ENCODE peak calls at places on chromosomes 6 and 20, in nine cellular contexts. J is upper lobe of right lung; P is endodermal cell; Q is CD8-positive, alpha-beta T cell; R is colonic mucosa; Y is stomach; A is effector memory CD4-positive, alpha-beta T cell; B is left lung; G is IMR-90. E is an unnamed sample.

GRCh38 chr6:51398793-51399192 is 580.1 kb downstream of the TFAP2B start:
- DNase-seq in B (no peak), J (no peak), R (no peak), P (no peak), A (no peak), Q (no peak), Y (no peak), G (no peak), E (no peak)

GRCh38 chr6:1437553-1438406 is 48.4 kb downstream of the FOXF2 start:
- DNase-seq in R (no peak), P (peak; percentile 67), B (no peak), Q (no peak), J (peak; percentile 39), A (no peak), G (no peak), Y (no peak), E (no peak)

GRCh38 chr6:19009769-19010168 is 622.6 kb downstream of the RNF144B start:
- DNase-seq in J (no peak), B (no peak), Q (no peak), P (no peak), G (no peak), R (no peak), A (no peak), Y (no peak), E (no peak)

GRCh38 chr20:36454664-36455427 is 86.5 kb upstream of the MYL9 start:
- DNase-seq in B (peak; percentile 55), G (no peak), R (no peak), Q (no peak), P (peak; percentile 75), J (peak; percentile 76), A (no peak), Y (peak; percentile 45), E (no peak)

GRCh38 chr6:7086488-7086887 is 21.3 kb upstream of the RREB1 start:
- DNase-seq in R (peak; percentile 32), Y (peak; percentile 37), G (peak; percentile 28), Q (peak; percentile 11), P (no peak), B (peak; percentile 47), A (no peak), J (peak; percentile 75), E (no peak)

GRCh38 chr6:156976144-156977088 is 199.2 kb downstream of the ARID1B start:
- DNase-seq in A (no peak), G (no peak), B (no peak), Q (no peak), Y (no peak), P (peak; percentile 48), J (no peak), R (no peak), E (no peak)

GRCh38 chr20:444862-445426 is 17.4 kb downstream of the TBC1D20 start:
- DNase-seq in Y (no peak), P (no peak), J (no peak), G (peak; percentile 60), B (no peak), Q (no peak), R (no peak), A (no peak), E (no peak)

GRCh38 chr20:37670426-37670825 is 23.4 kb upstream of the CTNNBL1 start:
- DNase-seq in A (no peak), G (no peak), B (no peak), Y (no peak), Q (no peak), P (no peak), R (no peak), J (no peak), E (no peak)

GRCh38 chr20:8807480-8808179 is 261.3 kb upstream of the PLCB4 start:
- DNase-seq in A (no peak), J (no peak), G (no peak), P (no peak), B (no peak), Q (no peak), Y (no peak), R (no peak), E (no peak)

GRCh38 chr20:22248052-22248667 is 336.2 kb downstream of the FOXA2 start:
- DNase-seq in Y (no peak), Q (no peak), A (no peak), J (no peak), R (no peak), G (no peak), P (peak; percentile 76), B (no peak), E (no peak)

GRCh38 chr20:34922654-34923381 is 32.8 kb downstream of the GSS start:
- DNase-seq in G (peak; percentile 83), Y (peak; percentile 42), A (no peak), B (no peak), Q (no peak), J (no peak), R (no peak), P (no peak), E (peak; percentile 63)

GRCh38 chr6:41439524-41440418 is 104.4 kb downstream of the NCR2 start:
- DNase-seq in B (no peak), J (no peak), R (no peak), Y (no peak), P (no peak), A (peak; percentile 9), G (no peak), Q (no peak), E (no peak)

GRCh38 chr6:142357879-142358278 is 56.1 kb downstream of the ADGRG6 start:
- DNase-seq in J (no peak), P (no peak), G (peak; percentile 71), Y (no peak), B (no peak), R (no peak), Q (no peak), A (no peak), E (no peak)

GRCh38 chr6:24391756-24392405 is 10.9 kb upstream of the MRS2 start:
- DNase-seq in R (no peak), Q (no peak), A (no peak), G (no peak), B (no peak), J (no peak), Y (no peak), P (no peak), E (no peak)

GRCh38 chr6:155196891-155197290 is 66.9 kb upstream of the CLDN20 start:
- DNase-seq in Q (no peak), G (no peak), J (no peak), A (no peak), R (no peak), P (no peak), B (no peak), Y (no peak), E (no peak)

GRCh38 chr6:6942826-6943225 is 164.9 kb upstream of the RREB1 start:
- DNase-seq in G (peak; percentile 8), P (no peak), R (no peak), J (peak; percentile 82), B (peak; percentile 80), Q (no peak), A (no peak), Y (no peak), E (no peak)

GRCh38 chr20:57071283-57071701 is 195.1 kb downstream of the BMP7 start:
- DNase-seq in J (peak; percentile 10), R (no peak), G (no peak), P (peak; percentile 93), B (no peak), A (no peak), Y (no peak), Q (no peak), E (no peak)

GRCh38 chr20:43563429-43563828 is 4.6 kb downstream of the SGK2 start:
- DNase-seq in P (no peak), Y (no peak), B (no peak), Q (no peak), R (no peak), A (no peak), J (no peak), G (no peak), E (no peak)

GRCh38 chr6:74249658-74250057 is 553.7 kb downstream of the CD109 start:
- DNase-seq in A (no peak), R (no peak), Q (no peak), B (no peak), G (peak; percentile 96), Y (no peak), P (no peak), J (no peak), E (no peak)

GRCh38 chr6:161301338-161301737 is 27.5 kb upstream of the AGPAT4 start:
- DNase-seq in A (no peak), R (no peak), J (no peak), B (peak; percentile 47), P (no peak), Q (no peak), Y (no peak), G (peak; percentile 63), E (peak; percentile 62)

GRCh38 chr6:129660346-129660676 is 49.7 kb downstream of the ARHGAP18 start:
- DNase-seq in B (no peak), Y (no peak), G (no peak), R (no peak), A (no peak), P (no peak), J (no peak), Q (no peak), E (no peak)
- H3K27ac ChIP-seq in B (no peak overlapping the region), Y (no peak overlapping the region), G (no peak overlapping the region), R (no peak overlapping the region), A (no peak overlapping the region), P (no peak overlapping the region), J (no peak overlapping the region), Q (no peak overlapping the region), E (peak overlapping the region; percentile 57)

DNA sequence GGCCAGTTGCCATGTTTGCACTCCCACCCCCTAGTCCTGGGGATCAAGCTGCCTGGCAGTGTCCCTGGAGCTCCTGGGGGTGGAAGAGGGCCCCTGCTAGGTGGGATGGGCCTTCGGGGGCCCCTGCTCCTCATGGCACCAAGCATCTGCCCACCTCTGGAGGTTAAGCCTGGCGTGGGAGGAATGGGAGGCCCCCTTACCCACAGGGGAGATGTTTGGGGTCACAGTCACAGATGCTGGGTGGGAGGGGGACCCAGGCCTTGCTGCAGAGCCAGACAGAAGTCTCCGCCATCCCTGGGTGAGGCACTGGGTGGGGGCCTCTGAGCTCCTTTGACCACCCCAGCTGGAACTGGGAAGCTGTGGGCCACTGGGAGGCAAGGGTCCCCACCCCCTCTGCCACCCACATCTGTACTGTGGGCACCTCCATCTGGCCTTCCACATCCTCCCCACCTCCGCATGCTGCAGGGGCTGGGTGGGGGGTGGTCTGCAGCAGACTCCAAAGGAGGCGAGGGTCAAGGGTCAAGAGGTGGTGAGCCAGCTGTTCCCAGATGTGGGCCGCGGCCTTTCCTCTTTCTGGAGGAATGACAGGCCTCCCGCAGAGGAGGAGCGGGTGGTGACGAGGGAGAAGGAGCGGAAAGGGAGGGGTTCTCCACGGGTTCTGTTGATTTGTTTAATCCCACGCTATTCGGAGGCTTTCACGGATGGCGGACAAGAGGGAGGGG is 41.5 kb downstream of the YTHDF1 start:
- DNase-seq in G (no peak), Y (no peak), A (no peak), Q (no peak), P (no peak), R (no peak), J (no peak), B (no peak), E (no peak)
- H3K4me3 ChIP-seq in G (no peak overlapping the region), Y (no peak overlapping the region), A (no peak overlapping the region), Q (no peak overlapping the region), P (no peak overlapping the region), R (no peak overlapping the region), J (no peak overlapping the region), B (no peak overlapping the region), E (peak overlapping the region; percentile 13)

GRCh38 chr6:43699564-43700186 is 12.1 kb upstream of the MRPS18A start:
- DNase-seq in Y (peak; percentile 74), G (peak; percentile 68), A (no peak), J (no peak), Q (no peak), R (peak; percentile 78), B (no peak), P (peak; percentile 77), E (no peak)
- H3K4me1 ChIP-seq in Y (peaks cover 85% of the 10 kb centered on the region), G (peaks cover 31% of the 10 kb centered on the region), A (no peaks in the 10 kb centered on the region), J (peaks cover 48% of the 10 kb centered on the region), Q (no peaks in the 10 kb centered on the region), R (peaks cover 16% of the 10 kb centered on the region), B (peaks cover 27% of the 10 kb centered on the region), P (peaks cover 34% of the 10 kb centered on the region), E (peaks cover 44% of the 10 kb centered on the region)

GRCh38 chr6:145735356-145736165 is at the start of gene EPM2A:
- DNase-seq in Q (peak; percentile 43), R (peak; percentile 80), J (peak; percentile 95), Y (peak; percentile 87), B (peak; percentile 88), A (peak; percentile 27), P (peak; percentile 93), G (peak; percentile 78), E (peak; percentile 86)
- H3K27ac ChIP-seq in Q (peak within 1 kb of the TSS; percentile 72), R (peak within 1 kb of the TSS; percentile 98), J (peak within 1 kb of the TSS; percentile 98), Y (peak within 1 kb of the TSS; percentile 96), B (peak within 1 kb of the TSS; percentile 93), A (peak within 1 kb of the TSS; percentile 68), P (peak within 1 kb of the TSS; percentile 97), G (peak within 1 kb of the TSS; percentile 95), E (peak within 1 kb of the TSS; percentile 97)

E was measured in right atrium auricular region.